ENCODE peak calls at places on chromosome 6, in four cellular contexts. B is amygdala, U is mucosa of descending colon, Q is H9. X is an unnamed sample.

GRCh38 chr6:122050226-122050755 is 349.2 kb upstream of the HSF2 start:
- DNase-seq in B (no peak), Q (no peak), U (no peak), X (no peak)

GRCh38 chr6:119201486-119201885 is 123.0 kb upstream of the FAM184A start:
- DNase-seq in Q (no peak), U (no peak), B (no peak), X (no peak)

GRCh38 chr6:83978324-83978734 is 55.2 kb upstream of the MRAP2 start:
- DNase-seq in B (no peak), Q (no peak), U (no peak), X (no peak)

GRCh38 chr6:132687306-132687705 is 26.5 kb downstream of the VNN1 start:
- DNase-seq in U (peak), Q (no peak), B (no peak), X (no peak)

GRCh38 chr6:105272783-105273182 is 93.0 kb upstream of the POPDC3 start:
- DNase-seq in B (no peak), Q (peak), U (no peak), X (no peak)

GRCh38 chr6:11224252-11224965 is 8.1 kb downstream of the NEDD9 start:
- DNase-seq in Q (no peak), U (no peak), B (no peak), X (no peak)

GRCh38 chr6:100453701-100454521 is 10.8 kb downstream of the SIM1 start:
- DNase-seq in Q (peak), U (no peak), B (no peak), X (no peak)

GRCh38 chr6:11149551-11149950 is 38.0 kb upstream of the ERVFRD-1 start:
- DNase-seq in Q (no peak), B (no peak), U (no peak), X (no peak)

GRCh38 chr6:25054469-25054868 is 118.7 kb upstream of the RIPOR2 start:
- DNase-seq in B (no peak), Q (no peak), U (no peak), X (no peak)

GRCh38 chr6:123616942-123617341 is 19.8 kb downstream of the TRDN start:
- DNase-seq in U (no peak), B (no peak), Q (no peak), X (no peak)

GRCh38 chr6:41199427-41200246 is 1.3 kb downstream of the TREML2 start:
- DNase-seq in B (no peak), Q (no peak), U (no peak), X (no peak)

GRCh38 chr6:46734867-46735719 is at the start of gene PLA2G7:
- DNase-seq in Q (peak), B (peak), U (no peak), X (no peak)

GRCh38 chr6:89580997-89581666 is 57.4 kb downstream of the LYRM2 start:
- DNase-seq in Q (no peak), U (no peak), B (no peak), X (no peak)

GRCh38 chr6:158242071-158242606 is 70.1 kb upstream of the TULP4 start:
- DNase-seq in Q (no peak), B (no peak), U (no peak), X (no peak)

GRCh38 chr6:25340854-25341552 is 61.8 kb downstream of the CARMIL1 start:
- DNase-seq in B (no peak), U (peak), Q (no peak), X (peak)